ENCODE peak calls at places on chromosomes 16 and 17, in nine cellular contexts. K is heart left ventricle, S is body of pancreas, Y is tibial nerve, Q is stomach, T is breast epithelium, V is endothelial cell of umbilical vein, J is IMR-90, L is K562. F is an unnamed sample. For H3K27me3, the result is how much of the 10 kb centered on the place peaks cover.

GRCh38 chr17:12743046-12743445 is 46.3 kb upstream of the ARHGAP44 start:
- DNase-seq in S (no peak), L (no peak), Q (no peak), K (no peak), Y (no peak), V (no peak), T (no peak), J (no peak), F (no peak)

GRCh38 chr17:11182430-11182829 is 58.6 kb upstream of the SHISA6 start:
- DNase-seq in K (no peak), Y (no peak), S (no peak), L (no peak), V (no peak), J (no peak), T (no peak), Q (no peak), F (no peak)

GRCh38 chr16:67805718-67806427 is 487 bp downstream of the RANBP10 start:
- DNase-seq in Y (no peak), J (no peak), K (peak), V (no peak), T (no peak), Q (no peak), L (no peak), S (no peak), F (peak)

GRCh38 chr17:22512997-22513538 is 820.7 kb downstream of the KCNJ18 start:
- DNase-seq in J (no peak), Q (no peak), Y (no peak), K (no peak), V (no peak), T (no peak), S (no peak), L (peak), F (no peak)

GRCh38 chr16:61544165-61544564 is 492.1 kb downstream of the CDH8 start:
- DNase-seq in J (no peak), K (no peak), T (no peak), S (no peak), V (no peak), Q (no peak), Y (no peak), L (no peak), F (no peak)

GRCh38 chr16:16092925-16093624 is 130.2 kb downstream of the ABCC6 start:
- DNase-seq in L (no peak), T (peak), V (no peak), Y (no peak), S (peak), K (no peak), Q (peak), J (peak), F (no peak)

GRCh38 chr17:69573396-69573795 is 158.9 kb downstream of the MAP2K6 start:
- DNase-seq in Y (no peak), V (no peak), L (no peak), T (no peak), S (no peak), J (no peak), K (no peak), Q (no peak), F (no peak)

GRCh38 chr16:87620201-87620495 is 17.8 kb downstream of the JPH3 start:
- DNase-seq in V (no peak), J (no peak), L (no peak), T (no peak), K (no peak), Y (no peak), S (no peak), Q (no peak), F (no peak)

DNA sequence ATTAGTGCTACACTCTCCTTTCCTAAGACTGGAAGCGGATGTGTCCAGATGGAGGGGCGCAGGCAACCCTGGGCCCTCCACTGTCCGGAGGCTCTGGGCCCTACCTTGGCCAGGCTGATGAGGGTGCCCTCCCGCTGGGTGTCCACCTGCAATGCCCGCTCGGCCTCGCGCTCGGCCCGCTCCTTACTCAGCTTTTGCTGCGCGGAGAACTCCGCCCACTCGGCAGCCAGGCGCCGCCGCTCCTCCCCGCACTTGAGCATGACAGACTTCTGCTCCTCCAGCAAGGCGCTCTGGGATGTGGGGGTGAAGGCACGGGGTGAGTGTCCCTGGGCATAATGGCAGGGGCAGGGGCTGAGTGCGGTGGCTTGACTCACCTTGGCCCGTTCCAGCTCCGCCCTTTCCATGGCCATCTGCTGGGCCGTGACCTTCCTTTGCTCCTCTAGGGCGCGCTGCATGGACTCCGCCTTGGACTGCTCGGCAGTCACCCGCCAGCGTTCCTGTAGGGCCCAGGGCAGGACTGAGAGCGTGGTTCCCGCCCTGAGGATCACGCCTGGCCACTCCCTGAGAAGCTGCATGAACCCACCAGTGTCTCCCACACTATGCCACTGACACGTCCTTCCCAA is 10.1 kb upstream of the MRPL38 start:
- DNase-seq in L (peak), T (no peak), V (no peak), J (no peak), S (no peak), Q (no peak), Y (no peak), K (no peak), F (no peak)
- TF ChIP-seq CTCF in L (no peak), T (no peak), V (no peak), J (no peak), S (no peak), Q (no peak), Y (no peak), K (no peak), F (no peak)

GRCh38 chr16:75494696-75495601 is at the start of gene CHST6:
- DNase-seq in Y (no peak), S (peak), J (no peak), L (peak), K (peak), Q (no peak), T (no peak), V (peak), F (peak)
- TF ChIP-seq POLR2A in Y (peak), S (no peak), J (no peak), L (no peak), K (no peak), Q (no peak), T (no peak), V (no peak), F (no peak)

DNA sequence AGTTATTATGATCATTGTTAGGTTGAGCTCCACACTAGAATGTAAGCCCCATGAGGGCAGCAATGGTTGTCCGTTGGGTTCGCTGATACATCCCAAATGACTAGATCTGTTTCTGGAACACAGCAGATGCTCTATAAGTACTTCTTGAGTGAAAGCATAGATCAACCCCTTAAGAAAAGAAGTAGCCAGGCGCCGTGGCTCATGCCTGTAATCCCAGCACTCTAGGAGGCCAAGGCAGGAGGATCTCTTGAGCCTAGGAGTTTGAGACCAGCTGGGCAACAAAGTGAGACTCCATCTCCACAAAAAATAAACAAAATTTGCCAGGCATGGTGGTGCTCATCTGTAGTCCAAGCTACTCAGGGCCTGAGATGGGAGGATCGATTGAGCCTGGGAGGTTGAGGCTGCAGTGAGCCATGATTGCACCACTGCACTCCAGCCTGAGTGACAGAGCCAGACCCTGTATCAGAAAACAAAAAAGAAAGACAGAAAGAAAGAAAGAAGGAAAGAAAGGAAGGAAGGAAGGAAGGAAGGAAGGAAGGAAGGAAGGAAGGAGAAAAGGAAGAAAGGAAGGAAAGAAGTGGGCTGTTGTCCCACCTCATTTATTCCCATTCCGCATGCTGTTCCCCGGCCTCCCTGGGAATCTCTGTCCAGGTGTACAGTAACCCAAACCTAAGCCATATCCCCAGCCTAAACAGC is 54.4 kb upstream of the RPL38 start:
- DNase-seq in V (no peak), K (no peak), Y (no peak), S (no peak), Q (no peak), T (no peak), L (no peak), J (no peak), F (no peak)
- H3K27me3 ChIP-seq in V (under half), K (under half), Y (under half), S (under half), Q (under half), T (under half), L (under half), J (under half), F (under half)

DNA sequence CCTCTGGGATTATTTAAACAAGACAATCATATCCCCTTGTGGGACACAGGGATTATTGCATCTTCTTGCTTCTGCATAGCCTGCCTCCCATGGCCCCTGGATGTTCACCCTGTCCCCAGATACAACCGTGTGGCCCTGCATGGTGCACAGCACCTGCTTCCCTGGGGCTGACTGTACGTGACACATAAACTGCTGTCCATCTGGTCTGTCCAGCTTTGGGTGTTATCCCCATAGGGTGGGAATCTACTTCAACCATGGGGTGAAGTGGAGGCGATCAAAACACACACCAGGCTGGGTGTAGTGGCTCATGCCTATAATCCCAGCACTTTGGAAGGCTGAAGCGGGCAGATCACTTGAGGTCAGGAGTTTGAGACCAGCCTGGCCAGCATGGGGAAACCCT is 138.8 kb downstream of the XYLT1 start:
- DNase-seq in K (no peak), Q (no peak), V (no peak), S (no peak), J (no peak), L (no peak), Y (no peak), T (no peak), F (no peak)
- TF ChIP-seq CTCF in K (no peak), Q (no peak), V (no peak), S (no peak), J (no peak), L (no peak), Y (no peak), T (no peak), F (no peak)

DNA sequence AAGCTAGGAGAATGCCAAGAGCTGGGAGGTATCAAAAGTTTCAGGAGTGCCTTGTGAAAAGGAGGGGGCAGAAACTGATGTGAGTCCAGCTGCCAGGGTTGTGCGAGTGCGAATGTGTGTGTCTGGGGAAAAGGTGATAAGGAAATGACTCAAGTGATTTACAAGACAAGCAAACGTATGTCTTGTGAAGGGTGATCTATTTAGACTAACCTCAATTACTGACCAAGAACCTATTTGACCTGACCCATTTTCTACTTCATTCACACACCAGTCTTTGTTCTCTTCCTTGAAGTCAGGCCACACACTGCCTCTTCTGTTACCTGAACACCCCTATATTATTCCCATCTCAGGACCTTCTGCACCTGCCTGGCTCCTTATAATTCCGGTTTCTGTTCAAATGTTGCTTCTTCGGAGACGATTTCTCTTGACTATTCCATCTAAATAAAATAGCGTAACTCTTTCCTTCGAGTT is 1.0 kb downstream of the GDE1 start:
- DNase-seq in K (no peak), L (peak), Q (peak), V (peak), J (peak), Y (no peak), S (no peak), T (no peak), F (no peak)
- TF ChIP-seq POLR2A in K (no peak), L (peak), Q (no peak), V (no peak), J (no peak), Y (no peak), S (no peak), T (no peak), F (no peak)

DNA sequence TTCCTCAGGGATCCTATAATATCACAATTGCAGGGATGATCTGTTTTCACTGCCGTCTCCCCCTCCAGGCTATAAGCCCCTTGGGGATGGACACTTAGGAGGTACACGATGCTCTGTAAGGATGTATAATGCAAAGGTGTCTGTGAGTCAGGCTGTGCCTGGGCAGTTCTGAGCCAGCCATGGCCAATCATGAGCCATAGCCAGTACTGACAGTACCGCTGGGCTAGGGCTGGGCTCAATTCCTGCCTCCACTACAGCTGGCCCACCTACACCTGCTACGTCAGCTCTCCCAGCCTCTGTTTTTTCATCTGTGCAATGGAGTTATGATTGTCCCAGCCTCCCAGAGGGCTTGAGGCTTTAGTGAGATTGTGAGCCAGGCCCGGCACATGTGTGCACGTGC is 2.8 kb upstream of the WNT9B start:
- DNase-seq in Y (no peak), T (no peak), S (no peak), J (no peak), K (no peak), V (no peak), L (no peak), Q (no peak), F (peak)
- H3K27me3 ChIP-seq in Y (under half), T (under half), S (under half), J (half or more), K (under half), V (under half), L (under half), Q (under half), F (under half)

F was measured in spleen.